ENCODE peak calls at places on chromosomes 1 and 21, in six cellular contexts. One of them, this sample, is unnamed.
A peak's percentile ranks its signal among the peaks of the same experiment; 100 is the strongest.

GRCh38 chr1:46301406-46302090 is 1.9 kb downstream of the LRRC41 start:
- DNase-seq in neuronal stem cell: peak; percentile 11
- DNase-seq in tibial artery: peak; percentile 42
- DNase-seq in endothelial cell of umbilical vein: no peak
- DNase-seq in lung: no peak
- DNase-seq in right atrium auricular region: peak; percentile 62
- DNase-seq in this sample: no peak

GRCh38 chr1:226405411-226405988 is 2.4 kb downstream of the PARP1 start:
- DNase-seq in right atrium auricular region: no peak
- DNase-seq in endothelial cell of umbilical vein: no peak
- DNase-seq in lung: no peak
- DNase-seq in neuronal stem cell: no peak
- DNase-seq in tibial artery: no peak
- DNase-seq in this sample: no peak

GRCh38 chr21:10521091-10521598 is at the start of gene TPTE:
- DNase-seq in lung: no peak
- DNase-seq in neuronal stem cell: no peak
- DNase-seq in right atrium auricular region: no peak
- DNase-seq in tibial artery: no peak
- DNase-seq in endothelial cell of umbilical vein: no peak
- DNase-seq in this sample: no peak

GRCh38 chr1:160139840-160140239 is 11.6 kb upstream of the ATP1A4 start:
- DNase-seq in tibial artery: no peak
- DNase-seq in right atrium auricular region: no peak
- DNase-seq in lung: no peak
- DNase-seq in endothelial cell of umbilical vein: no peak
- DNase-seq in neuronal stem cell: no peak
- DNase-seq in this sample: no peak

GRCh38 chr1:234261545-234261944 is 111.7 kb upstream of the COA6 start:
- DNase-seq in lung: no peak
- DNase-seq in endothelial cell of umbilical vein: no peak
- DNase-seq in neuronal stem cell: no peak
- DNase-seq in tibial artery: no peak
- DNase-seq in right atrium auricular region: no peak
- DNase-seq in this sample: no peak

GRCh38 chr1:19388980-19389379 is 76.9 kb downstream of the SLC66A1 start:
- DNase-seq in endothelial cell of umbilical vein: no peak
- DNase-seq in lung: no peak
- DNase-seq in right atrium auricular region: no peak
- DNase-seq in neuronal stem cell: no peak
- DNase-seq in tibial artery: no peak
- DNase-seq in this sample: no peak

GRCh38 chr1:162351443-162351842 is 25.2 kb downstream of the SPATA46 start:
- DNase-seq in endothelial cell of umbilical vein: no peak
- DNase-seq in neuronal stem cell: no peak
- DNase-seq in tibial artery: no peak
- DNase-seq in right atrium auricular region: no peak
- DNase-seq in lung: no peak
- DNase-seq in this sample: no peak

GRCh38 chr1:155050560-155051341 is at the start of gene ADAM15:
- DNase-seq in tibial artery: peak; percentile 76
- DNase-seq in lung: peak; percentile 83
- DNase-seq in endothelial cell of umbilical vein: peak; percentile 81
- DNase-seq in right atrium auricular region: peak; percentile 77
- DNase-seq in neuronal stem cell: peak; percentile 81
- DNase-seq in this sample: peak; percentile 70

GRCh38 chr1:65264197-65264929 is 45.0 kb upstream of the DNAJC6 start:
- DNase-seq in neuronal stem cell: no peak
- DNase-seq in tibial artery: no peak
- DNase-seq in right atrium auricular region: no peak
- DNase-seq in endothelial cell of umbilical vein: peak; percentile 13
- DNase-seq in lung: no peak
- DNase-seq in this sample: peak; percentile 59

GRCh38 chr1:77385551-77385950 is 103.7 kb downstream of the AK5 start:
- DNase-seq in lung: no peak
- DNase-seq in endothelial cell of umbilical vein: no peak
- DNase-seq in tibial artery: no peak
- DNase-seq in neuronal stem cell: no peak
- DNase-seq in right atrium auricular region: no peak
- DNase-seq in this sample: no peak

GRCh38 chr1:159076753-159077656 is at the start of gene AIM2:
- DNase-seq in tibial artery: no peak
- DNase-seq in right atrium auricular region: no peak
- DNase-seq in lung: peak; percentile 81
- DNase-seq in endothelial cell of umbilical vein: no peak
- DNase-seq in neuronal stem cell: no peak
- DNase-seq in this sample: no peak

GRCh38 chr1:1356796-1357401 is 1.5 kb downstream of the MXRA8 start:
- DNase-seq in lung: no peak
- DNase-seq in endothelial cell of umbilical vein: no peak
- DNase-seq in neuronal stem cell: no peak
- DNase-seq in tibial artery: no peak
- DNase-seq in right atrium auricular region: no peak
- DNase-seq in this sample: no peak

GRCh38 chr1:198088360-198089071 is 68.3 kb upstream of the NEK7 start:
- DNase-seq in endothelial cell of umbilical vein: peak; percentile 69
- DNase-seq in tibial artery: no peak
- DNase-seq in neuronal stem cell: peak; percentile 9
- DNase-seq in right atrium auricular region: no peak
- DNase-seq in lung: peak; percentile 59
- DNase-seq in this sample: peak; percentile 67

GRCh38 chr1:203306970-203307541 is 1.7 kb downstream of the BTG2 start:
- DNase-seq in lung: no peak
- DNase-seq in neuronal stem cell: no peak
- DNase-seq in endothelial cell of umbilical vein: peak; percentile 42
- DNase-seq in right atrium auricular region: no peak
- DNase-seq in tibial artery: peak; percentile 44
- DNase-seq in this sample: no peak

DNA sequence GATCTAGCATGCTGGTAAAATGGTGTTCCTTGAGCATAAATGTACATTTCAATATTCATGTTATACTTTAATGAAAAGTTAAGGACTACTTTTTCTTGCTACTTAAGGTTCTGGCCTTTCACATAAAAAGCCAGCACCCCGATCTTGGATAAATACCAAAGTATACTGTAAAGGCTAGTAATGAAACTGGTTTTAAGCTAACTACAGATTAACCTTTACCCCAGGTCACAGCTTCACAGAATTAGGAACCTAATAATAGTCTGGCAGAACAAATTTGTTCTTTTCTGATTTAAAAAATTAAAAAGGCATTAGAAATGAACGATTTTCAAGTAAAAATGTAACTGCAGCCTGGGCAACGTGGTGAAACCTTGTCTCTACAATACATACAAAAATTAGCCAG is 23.5 kb downstream of the DIPK1A start:
- DNase-seq in tibial artery: no peak
- DNase-seq in endothelial cell of umbilical vein: no peak
- DNase-seq in lung: no peak
- DNase-seq in neuronal stem cell: no peak
- DNase-seq in right atrium auricular region: no peak
- DNase-seq in this sample: no peak
- H3K4me1 ChIP-seq in tibial artery: peaks cover 17% of the 10 kb centered on the region
- H3K4me1 ChIP-seq in endothelial cell of umbilical vein: no peaks in the 10 kb centered on the region
- H3K4me1 ChIP-seq in lung: peaks cover 10% of the 10 kb centered on the region
- H3K4me1 ChIP-seq in neuronal stem cell: no peaks in the 10 kb centered on the region
- H3K4me1 ChIP-seq in right atrium auricular region: peaks cover 35% of the 10 kb centered on the region
- H3K4me1 ChIP-seq in this sample: peaks cover 12% of the 10 kb centered on the region

DNA sequence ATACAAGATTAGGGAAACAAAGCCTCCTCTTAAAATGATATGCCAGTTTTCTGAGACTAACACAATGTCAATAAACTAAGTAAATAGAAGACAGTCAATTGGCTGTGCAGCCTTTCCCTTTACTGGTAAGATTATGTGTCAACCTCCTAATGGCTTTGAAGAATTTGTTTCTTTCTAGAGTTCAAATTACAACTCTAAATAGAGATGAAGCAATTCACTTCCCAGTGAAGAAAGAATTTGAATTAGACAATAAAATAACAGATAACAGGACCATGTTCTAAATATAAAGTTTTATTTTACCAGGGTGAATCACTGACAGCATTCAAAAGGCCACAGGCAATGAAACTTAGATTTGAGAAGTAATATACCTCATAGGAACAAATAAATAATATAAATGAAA is 680.3 kb downstream of the PLA2G4A start:
- DNase-seq in tibial artery: no peak
- DNase-seq in right atrium auricular region: no peak
- DNase-seq in lung: no peak
- DNase-seq in neuronal stem cell: no peak
- DNase-seq in endothelial cell of umbilical vein: no peak
- DNase-seq in this sample: no peak
- H3K27ac ChIP-seq in tibial artery: no peak overlapping the region
- H3K27ac ChIP-seq in right atrium auricular region: no peak overlapping the region
- H3K27ac ChIP-seq in lung: no peak overlapping the region
- H3K27ac ChIP-seq in neuronal stem cell: no peak overlapping the region
- H3K27ac ChIP-seq in endothelial cell of umbilical vein: no peak overlapping the region
- H3K27ac ChIP-seq in this sample: no peak overlapping the region

DNA sequence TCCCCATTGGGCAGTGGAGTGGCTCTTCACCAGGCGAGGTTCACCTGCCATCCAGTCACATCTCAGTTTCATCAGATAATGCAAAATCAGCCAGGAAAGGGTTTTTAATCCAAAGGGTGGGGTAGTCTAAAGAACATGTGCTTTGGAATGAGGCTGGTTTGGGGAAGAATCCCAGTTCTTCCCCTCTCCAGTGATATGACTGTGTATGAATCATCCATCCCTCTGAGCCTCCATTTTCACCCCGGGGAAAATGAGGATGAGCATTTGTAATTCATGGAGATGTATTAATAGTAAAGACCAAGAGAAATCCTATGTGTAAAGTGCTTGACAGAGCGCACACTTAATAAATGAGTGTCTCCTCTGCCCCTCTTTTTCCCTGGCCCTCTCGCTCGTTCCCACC is 215.1 kb upstream of the FGGY start:
- DNase-seq in tibial artery: no peak
- DNase-seq in right atrium auricular region: no peak
- DNase-seq in lung: no peak
- DNase-seq in endothelial cell of umbilical vein: no peak
- DNase-seq in neuronal stem cell: no peak
- DNase-seq in this sample: no peak
- H3K4me1 ChIP-seq in tibial artery: no peaks in the 10 kb centered on the region
- H3K4me1 ChIP-seq in right atrium auricular region: peaks cover 16% of the 10 kb centered on the region
- H3K4me1 ChIP-seq in lung: no peaks in the 10 kb centered on the region
- H3K4me1 ChIP-seq in endothelial cell of umbilical vein: peaks cover 23% of the 10 kb centered on the region
- H3K4me1 ChIP-seq in neuronal stem cell: peaks cover 16% of the 10 kb centered on the region
- H3K4me1 ChIP-seq in this sample: peaks cover 11% of the 10 kb centered on the region

GRCh38 chr1:30765610-30766434 is 8.2 kb upstream of the LAPTM5 start:
- DNase-seq in right atrium auricular region: no peak
- DNase-seq in neuronal stem cell: no peak
- DNase-seq in endothelial cell of umbilical vein: no peak
- DNase-seq in lung: no peak
- DNase-seq in tibial artery: no peak
- DNase-seq in this sample: no peak

GRCh38 chr1:30763654-30764248 is 6.2 kb upstream of the LAPTM5 start:
- DNase-seq in right atrium auricular region: no peak
- DNase-seq in neuronal stem cell: no peak
- DNase-seq in lung: no peak
- DNase-seq in tibial artery: peak; percentile 60
- DNase-seq in endothelial cell of umbilical vein: peak; percentile 28
- DNase-seq in this sample: no peak

GRCh38 chr1:30762931-30763653 is 5.5 kb upstream of the LAPTM5 start:
- DNase-seq in neuronal stem cell: no peak
- DNase-seq in lung: no peak
- DNase-seq in endothelial cell of umbilical vein: no peak
- DNase-seq in tibial artery: no peak
- DNase-seq in right atrium auricular region: no peak
- DNase-seq in this sample: no peak

GRCh38 chr1:30764939-30765582 is 7.5 kb upstream of the LAPTM5 start:
- DNase-seq in tibial artery: no peak
- DNase-seq in neuronal stem cell: no peak
- DNase-seq in endothelial cell of umbilical vein: no peak
- DNase-seq in right atrium auricular region: no peak
- DNase-seq in lung: no peak
- DNase-seq in this sample: no peak

DNA sequence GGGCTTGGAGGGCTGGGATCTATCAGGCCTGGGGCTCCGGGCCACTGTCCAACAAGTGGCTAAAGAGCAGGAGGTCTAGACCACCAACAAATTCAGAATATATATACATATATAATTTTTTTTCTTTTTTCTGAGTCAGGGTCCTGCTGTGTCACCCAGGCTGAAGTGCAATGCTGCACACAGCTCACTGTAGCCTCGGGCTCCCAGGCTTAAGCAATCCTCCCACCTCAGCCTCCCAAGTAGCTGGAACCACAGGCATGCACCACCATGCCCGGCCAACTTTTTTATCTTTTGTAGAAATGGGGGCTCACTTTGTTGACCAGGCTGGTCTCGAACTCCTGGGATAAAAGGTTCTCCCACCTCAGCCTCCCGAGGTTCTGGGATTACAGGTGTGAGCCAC is 6.8 kb upstream of the LAPTM5 start:
- DNase-seq in lung: no peak
- DNase-seq in right atrium auricular region: no peak
- DNase-seq in endothelial cell of umbilical vein: no peak
- DNase-seq in tibial artery: no peak
- DNase-seq in neuronal stem cell: no peak
- DNase-seq in this sample: no peak
- H3K27ac ChIP-seq in lung: no peak overlapping the region
- H3K27ac ChIP-seq in right atrium auricular region: no peak overlapping the region
- H3K27ac ChIP-seq in endothelial cell of umbilical vein: no peak overlapping the region
- H3K27ac ChIP-seq in tibial artery: peak overlapping the region; percentile 88
- H3K27ac ChIP-seq in neuronal stem cell: no peak overlapping the region
- H3K27ac ChIP-seq in this sample: no peak overlapping the region

DNA sequence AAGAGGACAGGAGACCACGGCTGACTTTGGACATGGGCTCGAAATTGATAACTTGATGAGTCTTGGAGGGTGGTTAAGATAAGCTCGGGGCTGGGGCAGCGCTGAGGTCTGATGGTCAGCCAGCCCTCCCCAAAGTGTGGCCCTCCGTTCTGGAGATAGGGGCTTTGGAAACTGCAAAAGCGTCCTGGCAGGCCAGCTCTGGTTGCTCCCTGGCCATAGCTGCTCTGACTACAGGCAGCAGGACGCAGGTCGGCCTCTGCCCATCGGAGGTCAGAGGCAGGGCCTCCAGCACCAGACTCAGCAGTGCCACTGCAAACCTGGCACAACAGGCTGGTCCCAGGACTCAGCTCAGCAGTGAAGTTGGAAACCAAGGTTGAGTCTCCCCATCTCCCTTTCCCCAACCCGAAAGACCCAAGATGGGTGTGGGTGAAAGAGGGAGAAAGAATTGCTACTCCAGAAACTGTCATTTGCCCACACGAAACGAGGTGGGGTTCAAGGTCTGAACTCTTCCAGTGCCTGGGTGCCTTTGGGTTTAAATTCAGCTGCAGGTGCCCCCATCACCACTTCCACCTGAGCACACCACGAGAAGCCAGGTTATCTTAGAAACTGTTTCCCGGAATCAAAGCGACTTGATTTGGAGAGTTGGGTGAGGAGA is 4.8 kb downstream of the SIM2 start:
- DNase-seq in endothelial cell of umbilical vein: no peak
- DNase-seq in lung: no peak
- DNase-seq in neuronal stem cell: no peak
- DNase-seq in tibial artery: no peak
- DNase-seq in right atrium auricular region: no peak
- DNase-seq in this sample: no peak
- H3K4me1 ChIP-seq in endothelial cell of umbilical vein: peaks cover 15% of the 10 kb centered on the region
- H3K4me1 ChIP-seq in lung: peaks cover 2% of the 10 kb centered on the region
- H3K4me1 ChIP-seq in neuronal stem cell: peaks cover 8% of the 10 kb centered on the region
- H3K4me1 ChIP-seq in tibial artery: peaks cover 55% of the 10 kb centered on the region
- H3K4me1 ChIP-seq in right atrium auricular region: peaks cover 75% of the 10 kb centered on the region
- H3K4me1 ChIP-seq in this sample: peaks cover 8% of the 10 kb centered on the region

GRCh38 chr1:32321712-32322291 is 14.2 kb downstream of the MARCKSL1 start:
- DNase-seq in endothelial cell of umbilical vein: no peak
- DNase-seq in neuronal stem cell: no peak
- DNase-seq in right atrium auricular region: no peak
- DNase-seq in lung: no peak
- DNase-seq in tibial artery: no peak
- DNase-seq in this sample: no peak
- H3K27ac ChIP-seq in endothelial cell of umbilical vein: no peak overlapping the region
- H3K27ac ChIP-seq in neuronal stem cell: no peak overlapping the region
- H3K27ac ChIP-seq in right atrium auricular region: no peak overlapping the region
- H3K27ac ChIP-seq in lung: no peak overlapping the region
- H3K27ac ChIP-seq in tibial artery: no peak overlapping the region
- H3K27ac ChIP-seq in this sample: no peak overlapping the region

This sample was measured in cardiac muscle cell.